ENCODE peak calls at places on chromosomes 16 and 17, in nine cellular contexts. One of them, this sample, is unnamed. For H3K36me3, the result is how much of the 10 kb centered on the place peaks cover.

GRCh38 chr17:44875761-44876160 is 23.5 kb downstream of the EFTUD2 start:
- DNase-seq in CD8-positive, alpha-beta memory T cell: no peak
- DNase-seq in GM23248: no peak
- DNase-seq in CD8-positive, alpha-beta T cell: no peak
- DNase-seq in mesenchymal stem cell: no peak
- DNase-seq in Caco-2: no peak
- DNase-seq in endodermal cell: no peak
- DNase-seq in esophagus squamous epithelium: no peak
- DNase-seq in PC-3: no peak
- DNase-seq in this sample: no peak

GRCh38 chr17:78962345-78962983 is 17.3 kb downstream of the LGALS3BP start:
- DNase-seq in GM23248: peak
- DNase-seq in CD8-positive, alpha-beta T cell: no peak
- DNase-seq in esophagus squamous epithelium: no peak
- DNase-seq in CD8-positive, alpha-beta memory T cell: no peak
- DNase-seq in PC-3: peak
- DNase-seq in endodermal cell: no peak
- DNase-seq in Caco-2: peak
- DNase-seq in mesenchymal stem cell: peak
- DNase-seq in this sample: no peak

GRCh38 chr16:89831810-89832328 is 3.6 kb downstream of the SPIRE2 start:
- DNase-seq in GM23248: no peak
- DNase-seq in mesenchymal stem cell: no peak
- DNase-seq in CD8-positive, alpha-beta memory T cell: no peak
- DNase-seq in CD8-positive, alpha-beta T cell: no peak
- DNase-seq in PC-3: no peak
- DNase-seq in endodermal cell: no peak
- DNase-seq in Caco-2: no peak
- DNase-seq in esophagus squamous epithelium: no peak
- DNase-seq in this sample: no peak

GRCh38 chr16:67548265-67549126 is 13.8 kb upstream of the CTCF start:
- DNase-seq in mesenchymal stem cell: no peak
- DNase-seq in CD8-positive, alpha-beta T cell: no peak
- DNase-seq in endodermal cell: no peak
- DNase-seq in esophagus squamous epithelium: no peak
- DNase-seq in GM23248: peak
- DNase-seq in PC-3: no peak
- DNase-seq in CD8-positive, alpha-beta memory T cell: no peak
- DNase-seq in Caco-2: no peak
- DNase-seq in this sample: no peak

GRCh38 chr16:56316545-56316944 is 108.8 kb downstream of the AMFR start:
- DNase-seq in esophagus squamous epithelium: no peak
- DNase-seq in PC-3: no peak
- DNase-seq in CD8-positive, alpha-beta T cell: no peak
- DNase-seq in Caco-2: no peak
- DNase-seq in GM23248: no peak
- DNase-seq in endodermal cell: peak
- DNase-seq in mesenchymal stem cell: no peak
- DNase-seq in CD8-positive, alpha-beta memory T cell: no peak
- DNase-seq in this sample: no peak

GRCh38 chr17:44781553-44782348 is 23.0 kb downstream of the ADAM11 start:
- DNase-seq in endodermal cell: peak
- DNase-seq in Caco-2: peak
- DNase-seq in GM23248: no peak
- DNase-seq in esophagus squamous epithelium: no peak
- DNase-seq in PC-3: no peak
- DNase-seq in CD8-positive, alpha-beta T cell: no peak
- DNase-seq in CD8-positive, alpha-beta memory T cell: no peak
- DNase-seq in mesenchymal stem cell: no peak
- DNase-seq in this sample: peak

GRCh38 chr17:59160203-59161025 is 4.9 kb downstream of the PRR11 start:
- DNase-seq in GM23248: no peak
- DNase-seq in CD8-positive, alpha-beta T cell: no peak
- DNase-seq in PC-3: no peak
- DNase-seq in Caco-2: peak
- DNase-seq in mesenchymal stem cell: peak
- DNase-seq in endodermal cell: peak
- DNase-seq in CD8-positive, alpha-beta memory T cell: no peak
- DNase-seq in esophagus squamous epithelium: no peak
- DNase-seq in this sample: no peak

GRCh38 chr17:10117085-10117484 is 81.3 kb downstream of the GAS7 start:
- DNase-seq in CD8-positive, alpha-beta memory T cell: no peak
- DNase-seq in endodermal cell: no peak
- DNase-seq in GM23248: no peak
- DNase-seq in CD8-positive, alpha-beta T cell: no peak
- DNase-seq in Caco-2: no peak
- DNase-seq in mesenchymal stem cell: no peak
- DNase-seq in PC-3: no peak
- DNase-seq in esophagus squamous epithelium: no peak
- DNase-seq in this sample: no peak

GRCh38 chr16:86836503-86837125 is 258.3 kb downstream of the FOXL1 start:
- DNase-seq in GM23248: peak
- DNase-seq in Caco-2: no peak
- DNase-seq in mesenchymal stem cell: peak
- DNase-seq in endodermal cell: no peak
- DNase-seq in PC-3: peak
- DNase-seq in CD8-positive, alpha-beta T cell: no peak
- DNase-seq in CD8-positive, alpha-beta memory T cell: no peak
- DNase-seq in esophagus squamous epithelium: no peak
- DNase-seq in this sample: no peak

GRCh38 chr16:8194795-8195194 is 395.5 kb downstream of the TMEM114 start:
- DNase-seq in GM23248: no peak
- DNase-seq in mesenchymal stem cell: no peak
- DNase-seq in endodermal cell: peak
- DNase-seq in Caco-2: no peak
- DNase-seq in esophagus squamous epithelium: no peak
- DNase-seq in PC-3: no peak
- DNase-seq in CD8-positive, alpha-beta T cell: no peak
- DNase-seq in CD8-positive, alpha-beta memory T cell: no peak
- DNase-seq in this sample: no peak

GRCh38 chr16:11347831-11348230 is 2.6 kb downstream of the RMI2 start:
- DNase-seq in esophagus squamous epithelium: no peak
- DNase-seq in PC-3: peak
- DNase-seq in mesenchymal stem cell: no peak
- DNase-seq in GM23248: no peak
- DNase-seq in CD8-positive, alpha-beta memory T cell: no peak
- DNase-seq in CD8-positive, alpha-beta T cell: no peak
- DNase-seq in Caco-2: no peak
- DNase-seq in endodermal cell: no peak
- DNase-seq in this sample: no peak

GRCh38 chr16:17416461-17417221 is 54.1 kb downstream of the XYLT1 start:
- DNase-seq in Caco-2: no peak
- DNase-seq in PC-3: no peak
- DNase-seq in mesenchymal stem cell: no peak
- DNase-seq in CD8-positive, alpha-beta memory T cell: peak
- DNase-seq in endodermal cell: peak
- DNase-seq in esophagus squamous epithelium: no peak
- DNase-seq in CD8-positive, alpha-beta T cell: peak
- DNase-seq in GM23248: peak
- DNase-seq in this sample: no peak

GRCh38 chr17:39069114-39069756 is 82.2 kb downstream of the PLXDC1 start:
- DNase-seq in GM23248: peak
- DNase-seq in esophagus squamous epithelium: no peak
- DNase-seq in CD8-positive, alpha-beta memory T cell: peak
- DNase-seq in endodermal cell: peak
- DNase-seq in PC-3: peak
- DNase-seq in Caco-2: no peak
- DNase-seq in mesenchymal stem cell: peak
- DNase-seq in CD8-positive, alpha-beta T cell: peak
- DNase-seq in this sample: no peak

GRCh38 chr17:18905226-18905625 is 46.7 kb upstream of the SLC5A10 start:
- DNase-seq in GM23248: no peak
- DNase-seq in esophagus squamous epithelium: no peak
- DNase-seq in mesenchymal stem cell: no peak
- DNase-seq in CD8-positive, alpha-beta T cell: no peak
- DNase-seq in endodermal cell: no peak
- DNase-seq in Caco-2: no peak
- DNase-seq in CD8-positive, alpha-beta memory T cell: no peak
- DNase-seq in PC-3: no peak
- DNase-seq in this sample: no peak

GRCh38 chr16:64131423-64131822 is 990.4 kb downstream of the CDH11 start:
- DNase-seq in CD8-positive, alpha-beta memory T cell: no peak
- DNase-seq in CD8-positive, alpha-beta T cell: no peak
- DNase-seq in PC-3: no peak
- DNase-seq in endodermal cell: no peak
- DNase-seq in Caco-2: no peak
- DNase-seq in esophagus squamous epithelium: no peak
- DNase-seq in mesenchymal stem cell: no peak
- DNase-seq in GM23248: no peak
- DNase-seq in this sample: no peak

GRCh38 chr17:13601776-13602551 is at the start of gene HS3ST3A1:
- DNase-seq in GM23248: peak
- DNase-seq in PC-3: peak
- DNase-seq in esophagus squamous epithelium: no peak
- DNase-seq in CD8-positive, alpha-beta memory T cell: peak
- DNase-seq in CD8-positive, alpha-beta T cell: no peak
- DNase-seq in Caco-2: no peak
- DNase-seq in endodermal cell: peak
- DNase-seq in mesenchymal stem cell: peak
- DNase-seq in this sample: peak

GRCh38 chr17:45101546-45101882 is 30.8 kb downstream of the PLCD3 start:
- DNase-seq in esophagus squamous epithelium: no peak
- DNase-seq in Caco-2: no peak
- DNase-seq in endodermal cell: no peak
- DNase-seq in GM23248: peak
- DNase-seq in CD8-positive, alpha-beta T cell: no peak
- DNase-seq in PC-3: no peak
- DNase-seq in mesenchymal stem cell: no peak
- DNase-seq in CD8-positive, alpha-beta memory T cell: no peak
- DNase-seq in this sample: no peak

GRCh38 chr16:85363881-85364280 is 249.2 kb upstream of the GSE1 start:
- DNase-seq in CD8-positive, alpha-beta memory T cell: no peak
- DNase-seq in CD8-positive, alpha-beta T cell: no peak
- DNase-seq in mesenchymal stem cell: peak
- DNase-seq in PC-3: no peak
- DNase-seq in endodermal cell: no peak
- DNase-seq in esophagus squamous epithelium: no peak
- DNase-seq in GM23248: peak
- DNase-seq in Caco-2: no peak
- DNase-seq in this sample: no peak

GRCh38 chr16:84307209-84307954 is 12.7 kb downstream of the WFDC1 start:
- DNase-seq in GM23248: no peak
- DNase-seq in CD8-positive, alpha-beta memory T cell: no peak
- DNase-seq in mesenchymal stem cell: no peak
- DNase-seq in PC-3: no peak
- DNase-seq in Caco-2: no peak
- DNase-seq in endodermal cell: no peak
- DNase-seq in CD8-positive, alpha-beta T cell: no peak
- DNase-seq in esophagus squamous epithelium: no peak
- DNase-seq in this sample: no peak

GRCh38 chr17:1720856-1721386 is 3.6 kb upstream of the WDR81 start:
- DNase-seq in esophagus squamous epithelium: no peak
- DNase-seq in PC-3: peak
- DNase-seq in CD8-positive, alpha-beta T cell: peak
- DNase-seq in GM23248: peak
- DNase-seq in mesenchymal stem cell: peak
- DNase-seq in endodermal cell: peak
- DNase-seq in Caco-2: no peak
- DNase-seq in CD8-positive, alpha-beta memory T cell: peak
- DNase-seq in this sample: peak
- H3K36me3 ChIP-seq in esophagus squamous epithelium: under half
- H3K36me3 ChIP-seq in PC-3: under half
- H3K36me3 ChIP-seq in CD8-positive, alpha-beta T cell: under half
- H3K36me3 ChIP-seq in GM23248: under half
- H3K36me3 ChIP-seq in mesenchymal stem cell: under half
- H3K36me3 ChIP-seq in endodermal cell: under half
- H3K36me3 ChIP-seq in Caco-2: under half
- H3K36me3 ChIP-seq in CD8-positive, alpha-beta memory T cell: under half
- H3K36me3 ChIP-seq in this sample: under half

GRCh38 chr16:29839822-29840221 is 19.6 kb downstream of the MVP start:
- DNase-seq in esophagus squamous epithelium: no peak
- DNase-seq in CD8-positive, alpha-beta memory T cell: no peak
- DNase-seq in mesenchymal stem cell: no peak
- DNase-seq in CD8-positive, alpha-beta T cell: no peak
- DNase-seq in Caco-2: no peak
- DNase-seq in endodermal cell: no peak
- DNase-seq in PC-3: no peak
- DNase-seq in GM23248: no peak
- DNase-seq in this sample: no peak
- H3K36me3 ChIP-seq in esophagus squamous epithelium: half or more
- H3K36me3 ChIP-seq in CD8-positive, alpha-beta memory T cell: under half
- H3K36me3 ChIP-seq in mesenchymal stem cell: half or more
- H3K36me3 ChIP-seq in CD8-positive, alpha-beta T cell: under half
- H3K36me3 ChIP-seq in Caco-2: under half
- H3K36me3 ChIP-seq in endodermal cell: under half
- H3K36me3 ChIP-seq in PC-3: under half
- H3K36me3 ChIP-seq in GM23248: half or more
- H3K36me3 ChIP-seq in this sample: under half

DNA sequence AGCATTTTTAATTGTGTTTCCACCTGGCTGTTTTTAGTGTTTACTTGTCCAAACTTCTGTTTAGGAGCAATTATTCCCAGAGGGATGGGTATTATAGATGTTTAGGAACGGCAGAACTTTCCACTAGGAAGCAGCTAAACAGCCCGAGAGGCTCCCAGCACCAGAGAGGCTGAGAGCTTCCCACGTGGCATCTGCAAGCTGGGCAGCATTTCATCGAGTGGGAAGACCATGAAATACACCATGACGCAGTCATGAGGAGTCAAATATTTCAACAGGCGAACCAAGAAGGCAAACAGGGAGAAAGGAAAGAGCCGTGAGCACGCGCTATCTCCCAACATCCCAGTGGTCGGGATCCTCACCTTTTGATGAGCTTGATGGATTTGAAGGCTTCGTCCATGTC is 24.1 kb downstream of the TMEM204 start:
- DNase-seq in mesenchymal stem cell: no peak
- DNase-seq in CD8-positive, alpha-beta memory T cell: no peak
- DNase-seq in endodermal cell: no peak
- DNase-seq in CD8-positive, alpha-beta T cell: no peak
- DNase-seq in esophagus squamous epithelium: no peak
- DNase-seq in PC-3: no peak
- DNase-seq in Caco-2: no peak
- DNase-seq in GM23248: no peak
- DNase-seq in this sample: no peak
- H3K36me3 ChIP-seq in mesenchymal stem cell: half or more
- H3K36me3 ChIP-seq in CD8-positive, alpha-beta memory T cell: under half
- H3K36me3 ChIP-seq in endodermal cell: under half
- H3K36me3 ChIP-seq in CD8-positive, alpha-beta T cell: under half
- H3K36me3 ChIP-seq in esophagus squamous epithelium: under half
- H3K36me3 ChIP-seq in PC-3: under half
- H3K36me3 ChIP-seq in Caco-2: under half
- H3K36me3 ChIP-seq in GM23248: under half
- H3K36me3 ChIP-seq in this sample: under half

DNA sequence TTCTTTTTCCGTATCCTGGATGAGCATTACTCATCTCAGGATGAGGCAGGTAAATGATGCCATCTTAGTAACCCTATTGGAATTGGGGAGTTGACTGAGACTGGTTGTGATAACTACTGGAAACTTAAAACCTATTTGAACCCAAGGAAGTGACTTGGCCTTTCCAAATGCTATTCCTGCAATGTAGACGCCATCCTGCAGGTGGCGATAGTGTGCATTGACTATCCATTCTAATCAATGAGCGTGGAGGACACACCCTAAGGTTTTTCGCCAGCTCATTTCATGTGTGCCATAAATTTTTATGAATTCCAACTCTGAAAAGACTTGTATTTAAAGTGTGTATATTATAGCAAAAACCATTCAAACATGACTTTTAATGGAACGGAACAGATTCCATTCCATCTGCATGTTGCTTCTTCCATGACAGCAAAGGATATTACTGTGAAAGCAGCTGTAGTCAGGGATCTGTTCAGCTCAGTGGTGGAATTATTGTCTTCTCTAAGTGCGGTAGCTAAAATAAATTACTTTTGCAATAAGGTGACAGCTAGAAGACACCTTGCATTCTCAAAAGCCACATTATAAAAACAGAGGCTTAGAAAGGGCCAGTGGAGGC is 55.3 kb downstream of the SYT17 start:
- DNase-seq in GM23248: peak
- DNase-seq in esophagus squamous epithelium: no peak
- DNase-seq in CD8-positive, alpha-beta memory T cell: no peak
- DNase-seq in Caco-2: no peak
- DNase-seq in mesenchymal stem cell: no peak
- DNase-seq in endodermal cell: peak
- DNase-seq in CD8-positive, alpha-beta T cell: no peak
- DNase-seq in PC-3: peak
- DNase-seq in this sample: no peak
- H3K36me3 ChIP-seq in GM23248: under half
- H3K36me3 ChIP-seq in esophagus squamous epithelium: under half
- H3K36me3 ChIP-seq in CD8-positive, alpha-beta memory T cell: under half
- H3K36me3 ChIP-seq in Caco-2: under half
- H3K36me3 ChIP-seq in mesenchymal stem cell: under half
- H3K36me3 ChIP-seq in endodermal cell: half or more
- H3K36me3 ChIP-seq in CD8-positive, alpha-beta T cell: under half
- H3K36me3 ChIP-seq in PC-3: under half
- H3K36me3 ChIP-seq in this sample: under half

This sample was measured in uterus.